ENCODE peak calls at places on chromosomes 3 and 15, in six cellular contexts. X is Calu3; M is substantia nigra; L is cardiac muscle cell; R is KG1; U is stimulated activated CD4-positive, alpha-beta T cell treated with anti-CD3 and anti-CD28 coated beads, Interleukin-4, amount 100 ng/mL, for 1 hour. Z is an unnamed sample.

GRCh38 chr3:46276497-46277099 is 34.3 kb downstream of the CCR3 start:
- DNase-seq in X (peak), M (peak), L (peak), R (no peak), U (peak), Z (no peak)

GRCh38 chr3:40718681-40719080 is 193.9 kb downstream of the ZNF621 start:
- DNase-seq in X (no peak), M (no peak), L (no peak), R (no peak), U (no peak), Z (peak)

GRCh38 chr3:146968204-146968651 is 363.1 kb upstream of the PLSCR5 start:
- DNase-seq in X (no peak), M (no peak), L (no peak), R (no peak), U (no peak), Z (no peak)

GRCh38 chr3:148648685-148649352 is 48.9 kb upstream of the AGTR1 start:
- DNase-seq in X (no peak), M (no peak), L (no peak), R (no peak), U (no peak), Z (no peak)

GRCh38 chr3:117435481-117435880 is 725.9 kb downstream of the TUSC7 start:
- DNase-seq in X (no peak), M (no peak), L (no peak), R (no peak), U (no peak), Z (no peak)

GRCh38 chr3:18585019-18585968 is 160.2 kb upstream of the SATB1 start:
- DNase-seq in X (no peak), M (no peak), L (no peak), R (no peak), U (no peak), Z (peak)

GRCh38 chr15:39919740-39920509 is at the start of gene GPR176:
- DNase-seq in X (peak), M (peak), L (peak), R (no peak), U (peak), Z (no peak)

GRCh38 chr3:24375947-24376384 is 118.7 kb downstream of the THRB start:
- DNase-seq in X (no peak), M (no peak), L (no peak), R (no peak), U (no peak), Z (no peak)

GRCh38 chr3:42014949-42015533 is 53.1 kb upstream of the ULK4 start:
- DNase-seq in X (peak), M (peak), L (no peak), R (no peak), U (peak), Z (peak)

GRCh38 chr3:189001559-189001958 is 170.2 kb upstream of the TPRG1 start:
- DNase-seq in X (no peak), M (no peak), L (no peak), R (no peak), U (no peak), Z (no peak)

GRCh38 chr3:187743195-187744141 is 1.8 kb downstream of the BCL6 start:
- DNase-seq in X (peak), M (peak), L (peak), R (no peak), U (peak), Z (no peak)

GRCh38 chr15:63698731-63699130 is 101.5 kb downstream of the FBXL22 start:
- DNase-seq in X (no peak), M (no peak), L (no peak), R (no peak), U (no peak), Z (no peak)

GRCh38 chr15:67322481-67322880 is 67.9 kb downstream of the IQCH start:
- DNase-seq in X (no peak), M (no peak), L (no peak), R (no peak), U (no peak), Z (no peak)

GRCh38 chr3:6125520-6125919 is 735.4 kb upstream of the GRM7 start:
- DNase-seq in X (no peak), M (no peak), L (peak), R (no peak), U (no peak), Z (no peak)

GRCh38 chr3:49747792-49748480 is 24.2 kb upstream of the GMPPB start:
- DNase-seq in X (no peak), M (no peak), L (no peak), R (no peak), U (no peak), Z (no peak)

GRCh38 chr3:173785004-173785403 is 387.5 kb downstream of the NLGN1 start:
- DNase-seq in X (no peak), M (peak), L (peak), R (no peak), U (no peak), Z (no peak)

GRCh38 chr3:171704002-171704401 is 106.3 kb downstream of the PLD1 start:
- DNase-seq in X (peak), M (no peak), L (no peak), R (peak), U (no peak), Z (no peak)

GRCh38 chr15:62365795-62366442 is 200.8 kb upstream of the C2CD4B start:
- DNase-seq in X (peak), M (no peak), L (no peak), R (no peak), U (no peak), Z (no peak)

GRCh38 chr3:115996420-115997108 is 373.3 kb downstream of the GAP43 start:
- DNase-seq in X (no peak), M (no peak), L (no peak), R (no peak), U (no peak), Z (no peak)

GRCh38 chr15:80620141-80620540 is 75.0 kb upstream of the ABHD17C start:
- DNase-seq in X (no peak), M (no peak), L (no peak), R (no peak), U (no peak), Z (no peak)

GRCh38 chr15:95259513-95259912 is 1028.2 kb downstream of the MCTP2 start:
- DNase-seq in X (peak), M (peak), L (peak), R (peak), U (peak), Z (no peak)

GRCh38 chr3:15932348-15933300 is 134.8 kb upstream of the ANKRD28 start:
- DNase-seq in X (no peak), M (peak), L (no peak), R (no peak), U (no peak), Z (peak)

GRCh38 chr3:107198522-107199271 is 178.5 kb upstream of the CCDC54 start:
- DNase-seq in X (no peak), M (peak), L (no peak), R (no peak), U (no peak), Z (no peak)

GRCh38 chr15:94965593-94965992 is 734.2 kb downstream of the MCTP2 start:
- DNase-seq in X (no peak), M (no peak), L (no peak), R (no peak), U (no peak), Z (no peak)

GRCh38 chr3:40054568-40055222 is 245.3 kb downstream of the MYRIP start:
- DNase-seq in X (no peak), M (no peak), L (no peak), R (no peak), U (no peak), Z (no peak)

GRCh38 chr3:13600950-13601691 is 52.2 kb downstream of the FBLN2 start:
- DNase-seq in X (no peak), M (no peak), L (peak), R (no peak), U (no peak), Z (no peak)

GRCh38 chr15:100998630-100999029 is 79.5 kb downstream of the LRRK1 start:
- DNase-seq in X (no peak), M (no peak), L (no peak), R (no peak), U (no peak), Z (no peak)

GRCh38 chr15:50506121-50506520 is 40.3 kb downstream of the USP50 start:
- DNase-seq in X (no peak), M (no peak), L (peak), R (no peak), U (no peak), Z (no peak)

GRCh38 chr15:39270976-39271375 is 309.9 kb upstream of the THBS1 start:
- DNase-seq in X (no peak), M (no peak), L (no peak), R (no peak), U (no peak), Z (no peak)

GRCh38 chr3:183491923-183492848 is 63.3 kb downstream of the KLHL6 start:
- DNase-seq in X (no peak), M (no peak), L (no peak), R (no peak), U (no peak), Z (no peak)

GRCh38 chr3:125428216-125428830 is 53.2 kb upstream of the ZNF148 start:
- DNase-seq in X (no peak), M (no peak), L (no peak), R (no peak), U (no peak), Z (no peak)

GRCh38 chr15:48550822-48551525 is 94.5 kb downstream of the FBN1 start:
- DNase-seq in X (no peak), M (no peak), L (no peak), R (no peak), U (no peak), Z (no peak)

GRCh38 chr3:51024765-51025681 is 350.3 kb downstream of the DOCK3 start:
- DNase-seq in X (peak), M (no peak), L (peak), R (no peak), U (peak), Z (no peak)

GRCh38 chr3:51819709-51820406 is 40.8 kb upstream of the IQCF6 start:
- DNase-seq in X (peak), M (no peak), L (peak), R (no peak), U (peak), Z (no peak)

GRCh38 chr3:24492971-24493551 is 1.6 kb downstream of the THRB start:
- DNase-seq in X (no peak), M (no peak), L (no peak), R (no peak), U (no peak), Z (no peak)

GRCh38 chr15:31440754-31441298 is 114.2 kb downstream of the KLF13 start:
- DNase-seq in X (no peak), M (peak), L (peak), R (no peak), U (peak), Z (no peak)

GRCh38 chr3:197183582-197183981 is 114.8 kb downstream of the DLG1 start:
- DNase-seq in X (no peak), M (no peak), L (no peak), R (no peak), U (no peak), Z (no peak)

GRCh38 chr3:161939919-161940693 is 443.5 kb downstream of the OTOL1 start:
- DNase-seq in X (no peak), M (no peak), L (no peak), R (peak), U (no peak), Z (no peak)

GRCh38 chr3:87307805-87308204 is 31.4 kb upstream of the POU1F1 start:
- DNase-seq in X (no peak), M (no peak), L (no peak), R (no peak), U (no peak), Z (no peak)